ENCODE peak calls at places on chromosome 12, in four cellular contexts. G is pancreas; P is stimulated activated CD8-positive, alpha-beta memory T cell treated with anti-CD3 and anti-CD28 coated beads, Interleukin-15, amount 100 ng/mL, for 24 hours; Q is Daoy. L is an unnamed sample.

GRCh38 chr12:27571463-27571862 is 47.5 kb downstream of the PPFIBP1 start:
- DNase-seq in G (no peak), P (no peak), Q (peak; percentile 87), L (no peak)

GRCh38 chr12:101839324-101840283 is 8.8 kb upstream of the GNPTAB start:
- DNase-seq in G (peak; percentile 57), P (peak; percentile 20), Q (peak; percentile 62), L (no peak)

GRCh38 chr12:132827763-132828703 is 636 bp downstream of the GOLGA3 start:
- DNase-seq in G (peak; percentile 33), P (peak; percentile 22), Q (peak; percentile 76), L (peak; percentile 31)

GRCh38 chr12:59041241-59042121 is 121.2 kb upstream of the LRIG3 start:
- DNase-seq in G (no peak), P (no peak), Q (peak; percentile 87), L (peak; percentile 80)

GRCh38 chr12:131415781-131416180 is 295.1 kb upstream of the SFSWAP start:
- DNase-seq in G (no peak), P (no peak), Q (peak; percentile 39), L (no peak)

GRCh38 chr12:132606927-132607326 is 3.5 kb downstream of the LRCOL1 start:
- DNase-seq in G (no peak), P (no peak), Q (no peak), L (no peak)

GRCh38 chr12:75479963-75480461 is 543 bp upstream of the GLIPR1 start:
- DNase-seq in G (no peak), P (no peak), Q (peak; percentile 41), L (peak; percentile 52)

GRCh38 chr12:116202940-116203339 is 74.6 kb downstream of the MED13L start:
- DNase-seq in G (no peak), P (no peak), Q (no peak), L (no peak)

GRCh38 chr12:109844983-109845841 is 12.0 kb upstream of the TRPV4 start:
- DNase-seq in G (peak; percentile 83), P (peak; percentile 93), Q (peak; percentile 88), L (no peak)

GRCh38 chr12:113097716-113098427 is 37.7 kb downstream of the RASAL1 start:
- DNase-seq in G (peak; percentile 36), P (no peak), Q (no peak), L (no peak)

GRCh38 chr12:39884616-39885125 is 221.2 kb downstream of the SLC2A13 start:
- DNase-seq in G (no peak), P (no peak), Q (no peak), L (no peak)

GRCh38 chr12:94831081-94831747 is 172.3 kb downstream of the NDUFA12 start:
- DNase-seq in G (no peak), P (no peak), Q (peak; percentile 44), L (no peak)

GRCh38 chr12:16189849-16190248 is 87.6 kb downstream of the SLC15A5 start:
- DNase-seq in G (no peak), P (no peak), Q (peak; percentile 43), L (no peak)

GRCh38 chr12:95107362-95107761 is 33.9 kb upstream of the NR2C1 start:
- DNase-seq in G (no peak), P (no peak), Q (no peak), L (no peak)